ENCODE peak calls at places on chromosomes 1 and 21, in six cellular contexts. S is GM23248, Z is fibroblast of lung, E is HepG2, F is neuronal stem cell, G is HCT116. T is an unnamed sample.

GRCh38 chr21:27515676-27516075 is 548.8 kb upstream of the ADAMTS5 start:
- DNase-seq in S (peak), Z (no peak), E (no peak), F (no peak), G (no peak), T (no peak)

GRCh38 chr1:193939585-193939984 is 753.2 kb upstream of the B3GALT2 start:
- DNase-seq in S (no peak), Z (no peak), E (no peak), F (no peak), G (no peak), T (no peak)

GRCh38 chr1:62288669-62289068 is 30.6 kb downstream of the KANK4 start:
- DNase-seq in S (no peak), Z (no peak), E (no peak), F (no peak), G (no peak), T (no peak)

GRCh38 chr1:53218201-53218600 is 2.2 kb downstream of the CZIB start:
- DNase-seq in S (no peak), Z (no peak), E (no peak), F (no peak), G (no peak), T (no peak)

GRCh38 chr1:243325305-243325890 is 69.6 kb downstream of the SDCCAG8 start:
- DNase-seq in S (peak), Z (peak), E (peak), F (peak), G (peak), T (peak)

GRCh38 chr1:16612332-16613172 is 812 bp downstream of the NBPF1 start:
- DNase-seq in S (peak), Z (peak), E (peak), F (peak), G (no peak), T (peak)

GRCh38 chr1:198913667-198914066 is 274.8 kb downstream of the PTPRC start:
- DNase-seq in S (peak), Z (peak), E (no peak), F (no peak), G (no peak), T (no peak)

GRCh38 chr1:236323819-236324411 is 42.2 kb upstream of the ERO1B start:
- DNase-seq in S (no peak), Z (no peak), E (no peak), F (no peak), G (no peak), T (no peak)

GRCh38 chr1:167815650-167816049 is 93.9 kb downstream of the MPZL1 start:
- DNase-seq in S (no peak), Z (no peak), E (no peak), F (no peak), G (no peak), T (no peak)

GRCh38 chr1:112954945-112955677 is 885 bp downstream of the SLC16A1 start:
- DNase-seq in S (peak), Z (peak), E (peak), F (peak), G (peak), T (peak)

GRCh38 chr21:33025471-33026298 is at the start of gene OLIG2:
- DNase-seq in S (no peak), Z (no peak), E (no peak), F (peak), G (no peak), T (no peak)

GRCh38 chr1:216560527-216560926 is 137.3 kb upstream of the USH2A start:
- DNase-seq in S (no peak), Z (no peak), E (no peak), F (no peak), G (no peak), T (no peak)

GRCh38 chr1:47837866-47838561 is 159.2 kb downstream of the TRABD2B start:
- DNase-seq in S (no peak), Z (no peak), E (peak), F (no peak), G (no peak), T (no peak)
- H3K27ac ChIP-seq in S (no peak), Z (no peak), E (peak), F (no peak), G (no peak), T (no peak)

DNA sequence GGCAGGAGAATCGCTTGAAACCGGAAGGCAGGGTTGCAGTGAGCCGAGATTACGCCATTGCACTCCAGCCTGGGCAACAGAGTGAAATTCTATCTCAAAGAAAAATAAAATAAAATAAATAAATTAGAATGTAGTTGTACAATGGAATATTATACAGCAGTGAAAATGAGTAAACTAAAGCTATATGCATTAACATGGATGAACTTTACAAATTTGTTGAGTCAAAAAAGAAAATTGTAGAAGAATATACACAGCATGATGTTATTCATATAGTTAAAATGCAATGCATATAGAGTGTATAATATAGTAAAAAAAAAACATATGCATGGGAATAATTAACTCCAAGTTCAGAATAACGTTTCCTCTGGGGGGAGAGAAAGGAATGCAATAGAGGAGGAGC is 11.0 kb upstream of the NAV1 start:
- DNase-seq in S (no peak), Z (no peak), E (no peak), F (no peak), G (no peak), T (peak)
- H3K4me2 ChIP-seq in S (no peak), Z (no peak), E (no peak), F (no peak), G (no peak), T (no peak)

GRCh38 chr1:224615861-224616760 is at the start of gene CNIH3:
- DNase-seq in S (peak), Z (peak), E (no peak), F (peak), G (no peak), T (no peak)
- H3K9ac ChIP-seq in S (peak), Z (peak), E (no peak), F (peak), G (no peak), T (no peak)

GRCh38 chr1:205920159-205920558 is 23.1 kb downstream of the SLC26A9 start:
- DNase-seq in S (peak), Z (peak), E (no peak), F (no peak), G (no peak), T (no peak)
- H3K27ac ChIP-seq in S (no peak), Z (no peak), E (no peak), F (no peak), G (no peak), T (no peak)

GRCh38 chr1:111221276-111221632 is 6.3 kb upstream of the CHI3L2 start:
- DNase-seq in S (no peak), Z (no peak), E (no peak), F (no peak), G (no peak), T (no peak)

GRCh38 chr1:111221633-111222286 is 5.8 kb upstream of the CHI3L2 start:
- DNase-seq in S (no peak), Z (peak), E (no peak), F (no peak), G (no peak), T (peak)

GRCh38 chr1:111219466-111220286 is 7.8 kb upstream of the CHI3L2 start:
- DNase-seq in S (no peak), Z (no peak), E (no peak), F (peak), G (no peak), T (peak)

GRCh38 chr1:111218947-111219346 is 8.6 kb upstream of the CHI3L2 start:
- DNase-seq in S (no peak), Z (no peak), E (no peak), F (no peak), G (no peak), T (peak)

GRCh38 chr1:111220302-111220890 is 7.1 kb upstream of the CHI3L2 start:
- DNase-seq in S (no peak), Z (no peak), E (no peak), F (no peak), G (no peak), T (peak)
- H3K4me2 ChIP-seq in S (no peak), Z (no peak), E (no peak), F (no peak), G (no peak), T (peak)

GRCh38 chr1:172498858-172499257 is 34.1 kb upstream of the SUCO start:
- DNase-seq in S (no peak), Z (no peak), E (no peak), F (no peak), G (no peak), T (no peak)
- H3K9ac ChIP-seq in S (no peak), Z (no peak), E (no peak), F (no peak), G (no peak), T (no peak)

GRCh38 chr1:10544239-10544638 is 69.5 kb downstream of the PEX14 start:
- DNase-seq in S (no peak), Z (no peak), E (no peak), F (no peak), G (no peak), T (no peak)
- H3K27ac ChIP-seq in S (no peak), Z (no peak), E (no peak), F (no peak), G (no peak), T (no peak)

T was measured in Karpas-422.